ENCODE peak calls at places on chromosome 4, in five cellular contexts. One of them, this sample, is unnamed.

GRCh38 chr4:154626793-154627484 is 14.5 kb upstream of the FGG start:
- DNase-seq in sigmoid colon: peak
- DNase-seq in esophagus squamous epithelium: no peak
- DNase-seq in substantia nigra: peak
- DNase-seq in endodermal cell: peak
- DNase-seq in this sample: no peak

GRCh38 chr4:98822144-98822543 is 106.8 kb downstream of the EIF4E start:
- DNase-seq in sigmoid colon: no peak
- DNase-seq in esophagus squamous epithelium: no peak
- DNase-seq in substantia nigra: no peak
- DNase-seq in endodermal cell: no peak
- DNase-seq in this sample: no peak

GRCh38 chr4:534576-535151 is 35.7 kb downstream of the PIGG start:
- DNase-seq in sigmoid colon: no peak
- DNase-seq in esophagus squamous epithelium: no peak
- DNase-seq in substantia nigra: no peak
- DNase-seq in endodermal cell: no peak
- DNase-seq in this sample: no peak

GRCh38 chr4:17780461-17781071 is 855 bp downstream of the FAM184B start:
- DNase-seq in sigmoid colon: no peak
- DNase-seq in esophagus squamous epithelium: no peak
- DNase-seq in substantia nigra: no peak
- DNase-seq in endodermal cell: peak
- DNase-seq in this sample: no peak

GRCh38 chr4:177108708-177109107 is 201.0 kb upstream of the NEIL3 start:
- DNase-seq in sigmoid colon: no peak
- DNase-seq in esophagus squamous epithelium: no peak
- DNase-seq in substantia nigra: no peak
- DNase-seq in endodermal cell: no peak
- DNase-seq in this sample: no peak

GRCh38 chr4:68348577-68348976 is 1.3 kb downstream of the YTHDC1 start:
- DNase-seq in sigmoid colon: no peak
- DNase-seq in esophagus squamous epithelium: no peak
- DNase-seq in substantia nigra: no peak
- DNase-seq in endodermal cell: no peak
- DNase-seq in this sample: no peak

GRCh38 chr4:80036949-80037348 is 36.1 kb downstream of the ANTXR2 start:
- DNase-seq in sigmoid colon: no peak
- DNase-seq in esophagus squamous epithelium: no peak
- DNase-seq in substantia nigra: no peak
- DNase-seq in endodermal cell: no peak
- DNase-seq in this sample: no peak

GRCh38 chr4:102299708-102300107 is 45.6 kb downstream of the SLC39A8 start:
- DNase-seq in sigmoid colon: no peak
- DNase-seq in esophagus squamous epithelium: no peak
- DNase-seq in substantia nigra: no peak
- DNase-seq in endodermal cell: peak
- DNase-seq in this sample: no peak

GRCh38 chr4:87734936-87735335 is 64.4 kb upstream of the IBSP start:
- DNase-seq in sigmoid colon: no peak
- DNase-seq in esophagus squamous epithelium: no peak
- DNase-seq in substantia nigra: no peak
- DNase-seq in endodermal cell: no peak
- DNase-seq in this sample: no peak

GRCh38 chr4:85747871-85748491 is 273.0 kb downstream of the ARHGAP24 start:
- DNase-seq in sigmoid colon: no peak
- DNase-seq in esophagus squamous epithelium: peak
- DNase-seq in substantia nigra: no peak
- DNase-seq in endodermal cell: peak
- DNase-seq in this sample: no peak

GRCh38 chr4:109675843-109676242 is 27.4 kb downstream of the CASP6 start:
- DNase-seq in sigmoid colon: no peak
- DNase-seq in esophagus squamous epithelium: no peak
- DNase-seq in substantia nigra: no peak
- DNase-seq in endodermal cell: no peak
- DNase-seq in this sample: no peak

GRCh38 chr4:105963461-105964400 is 68.5 kb downstream of the NPNT start:
- DNase-seq in sigmoid colon: no peak
- DNase-seq in esophagus squamous epithelium: no peak
- DNase-seq in substantia nigra: no peak
- DNase-seq in endodermal cell: no peak
- DNase-seq in this sample: no peak

GRCh38 chr4:92387459-92388069 is 83.8 kb downstream of the GRID2 start:
- DNase-seq in sigmoid colon: no peak
- DNase-seq in esophagus squamous epithelium: no peak
- DNase-seq in substantia nigra: no peak
- DNase-seq in endodermal cell: no peak
- DNase-seq in this sample: no peak

GRCh38 chr4:184596617-184597185 is 52.5 kb downstream of the CASP3 start:
- DNase-seq in sigmoid colon: no peak
- DNase-seq in esophagus squamous epithelium: no peak
- DNase-seq in substantia nigra: no peak
- DNase-seq in endodermal cell: no peak
- DNase-seq in this sample: no peak

GRCh38 chr4:35614120-35614519 is 630.2 kb downstream of the ARAP2 start:
- DNase-seq in sigmoid colon: no peak
- DNase-seq in esophagus squamous epithelium: no peak
- DNase-seq in substantia nigra: no peak
- DNase-seq in endodermal cell: no peak
- DNase-seq in this sample: no peak

GRCh38 chr4:88456757-88457306 is at the start of gene HERC5:
- DNase-seq in sigmoid colon: peak
- DNase-seq in esophagus squamous epithelium: peak
- DNase-seq in substantia nigra: peak
- DNase-seq in endodermal cell: peak
- DNase-seq in this sample: peak

GRCh38 chr4:21885241-21885640 is 63.3 kb downstream of the KCNIP4 start:
- DNase-seq in sigmoid colon: no peak
- DNase-seq in esophagus squamous epithelium: no peak
- DNase-seq in substantia nigra: no peak
- DNase-seq in endodermal cell: no peak
- DNase-seq in this sample: no peak

GRCh38 chr4:10032625-10033024 is 11.3 kb upstream of the SLC2A9 start:
- DNase-seq in sigmoid colon: no peak
- DNase-seq in esophagus squamous epithelium: no peak
- DNase-seq in substantia nigra: no peak
- DNase-seq in endodermal cell: peak
- DNase-seq in this sample: no peak

GRCh38 chr4:158490629-158491028 is 31.1 kb upstream of the RXFP1 start:
- DNase-seq in sigmoid colon: no peak
- DNase-seq in esophagus squamous epithelium: no peak
- DNase-seq in substantia nigra: no peak
- DNase-seq in endodermal cell: no peak
- DNase-seq in this sample: no peak

GRCh38 chr4:188680004-188680666 is 540.9 kb downstream of the TRIML1 start:
- DNase-seq in sigmoid colon: no peak
- DNase-seq in esophagus squamous epithelium: no peak
- DNase-seq in substantia nigra: no peak
- DNase-seq in endodermal cell: no peak
- DNase-seq in this sample: no peak

GRCh38 chr4:76585270-76585669 is 150.2 kb downstream of the SHROOM3 start:
- DNase-seq in sigmoid colon: no peak
- DNase-seq in esophagus squamous epithelium: no peak
- DNase-seq in substantia nigra: no peak
- DNase-seq in endodermal cell: no peak
- DNase-seq in this sample: no peak

GRCh38 chr4:175380841-175381240 is 431.2 kb downstream of the GPM6A start:
- DNase-seq in sigmoid colon: no peak
- DNase-seq in esophagus squamous epithelium: no peak
- DNase-seq in substantia nigra: no peak
- DNase-seq in endodermal cell: no peak
- DNase-seq in this sample: no peak

GRCh38 chr4:155571184-155571944 is 95.3 kb upstream of the GUCY1A1 start:
- DNase-seq in sigmoid colon: no peak
- DNase-seq in esophagus squamous epithelium: no peak
- DNase-seq in substantia nigra: no peak
- DNase-seq in endodermal cell: no peak
- DNase-seq in this sample: no peak

GRCh38 chr4:128787509-128788311 is 21.8 kb upstream of the JADE1 start:
- DNase-seq in sigmoid colon: no peak
- DNase-seq in esophagus squamous epithelium: no peak
- DNase-seq in substantia nigra: no peak
- DNase-seq in endodermal cell: no peak
- DNase-seq in this sample: no peak

GRCh38 chr4:54091637-54092404 is 8.1 kb upstream of the GSX2 start:
- DNase-seq in sigmoid colon: peak
- DNase-seq in esophagus squamous epithelium: no peak
- DNase-seq in substantia nigra: peak
- DNase-seq in endodermal cell: peak
- DNase-seq in this sample: peak

GRCh38 chr4:158613046-158613445 is 58.6 kb downstream of the C4orf46 start:
- DNase-seq in sigmoid colon: no peak
- DNase-seq in esophagus squamous epithelium: no peak
- DNase-seq in substantia nigra: no peak
- DNase-seq in endodermal cell: no peak
- DNase-seq in this sample: no peak

GRCh38 chr4:168632246-168632832 is 135.5 kb downstream of the PALLD start:
- DNase-seq in sigmoid colon: no peak
- DNase-seq in esophagus squamous epithelium: no peak
- DNase-seq in substantia nigra: no peak
- DNase-seq in endodermal cell: peak
- DNase-seq in this sample: no peak

GRCh38 chr4:41658106-41658505 is 90.4 kb downstream of the PHOX2B start:
- DNase-seq in sigmoid colon: no peak
- DNase-seq in esophagus squamous epithelium: no peak
- DNase-seq in substantia nigra: no peak
- DNase-seq in endodermal cell: no peak
- DNase-seq in this sample: no peak

GRCh38 chr4:41653523-41653922 is 95.0 kb downstream of the PHOX2B start:
- DNase-seq in sigmoid colon: no peak
- DNase-seq in esophagus squamous epithelium: no peak
- DNase-seq in substantia nigra: no peak
- DNase-seq in endodermal cell: no peak
- DNase-seq in this sample: no peak

GRCh38 chr4:41657561-41657960 is 91.0 kb downstream of the PHOX2B start:
- DNase-seq in sigmoid colon: no peak
- DNase-seq in esophagus squamous epithelium: no peak
- DNase-seq in substantia nigra: no peak
- DNase-seq in endodermal cell: no peak
- DNase-seq in this sample: no peak

GRCh38 chr4:41655177-41655576 is 93.3 kb downstream of the PHOX2B start:
- DNase-seq in sigmoid colon: no peak
- DNase-seq in esophagus squamous epithelium: no peak
- DNase-seq in substantia nigra: no peak
- DNase-seq in endodermal cell: no peak
- DNase-seq in this sample: no peak

GRCh38 chr4:41656572-41657301 is 91.8 kb downstream of the PHOX2B start:
- DNase-seq in sigmoid colon: no peak
- DNase-seq in esophagus squamous epithelium: no peak
- DNase-seq in substantia nigra: peak
- DNase-seq in endodermal cell: no peak
- DNase-seq in this sample: no peak
- H3K27ac ChIP-seq in sigmoid colon: no peak
- H3K27ac ChIP-seq in esophagus squamous epithelium: no peak
- H3K27ac ChIP-seq in substantia nigra: peak
- H3K27ac ChIP-seq in endodermal cell: no peak
- H3K27ac ChIP-seq in this sample: no peak

DNA sequence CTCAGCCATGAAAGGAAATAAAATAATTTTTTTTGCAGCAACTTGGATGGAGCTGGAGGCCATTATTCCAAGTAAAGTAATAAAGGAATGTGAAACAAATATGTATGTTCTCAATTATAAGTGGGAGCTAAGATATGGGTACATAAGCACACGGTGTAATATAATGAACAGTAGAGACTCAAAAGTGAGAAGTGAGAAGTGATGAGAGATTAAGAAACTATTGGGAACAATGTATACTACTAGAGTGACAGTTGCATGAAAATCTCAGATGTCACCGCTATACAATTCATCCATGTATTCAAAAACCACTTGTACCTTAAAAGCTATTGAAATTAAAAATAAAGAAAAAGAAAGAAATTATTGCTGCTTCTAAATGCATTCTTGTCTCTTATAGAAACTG is 182.9 kb upstream of the TACR3 start:
- DNase-seq in sigmoid colon: no peak
- DNase-seq in esophagus squamous epithelium: no peak
- DNase-seq in substantia nigra: no peak
- DNase-seq in endodermal cell: no peak
- DNase-seq in this sample: no peak
- H3K27ac ChIP-seq in sigmoid colon: no peak
- H3K27ac ChIP-seq in esophagus squamous epithelium: no peak
- H3K27ac ChIP-seq in substantia nigra: no peak
- H3K27ac ChIP-seq in endodermal cell: no peak
- H3K27ac ChIP-seq in this sample: no peak

GRCh38 chr4:139763205-139763604 is 97.6 kb downstream of the MGST2 start:
- DNase-seq in sigmoid colon: no peak
- DNase-seq in esophagus squamous epithelium: no peak
- DNase-seq in substantia nigra: no peak
- DNase-seq in endodermal cell: peak
- DNase-seq in this sample: no peak
- H3K27ac ChIP-seq in sigmoid colon: peak
- H3K27ac ChIP-seq in esophagus squamous epithelium: no peak
- H3K27ac ChIP-seq in substantia nigra: no peak
- H3K27ac ChIP-seq in endodermal cell: no peak
- H3K27ac ChIP-seq in this sample: no peak

DNA sequence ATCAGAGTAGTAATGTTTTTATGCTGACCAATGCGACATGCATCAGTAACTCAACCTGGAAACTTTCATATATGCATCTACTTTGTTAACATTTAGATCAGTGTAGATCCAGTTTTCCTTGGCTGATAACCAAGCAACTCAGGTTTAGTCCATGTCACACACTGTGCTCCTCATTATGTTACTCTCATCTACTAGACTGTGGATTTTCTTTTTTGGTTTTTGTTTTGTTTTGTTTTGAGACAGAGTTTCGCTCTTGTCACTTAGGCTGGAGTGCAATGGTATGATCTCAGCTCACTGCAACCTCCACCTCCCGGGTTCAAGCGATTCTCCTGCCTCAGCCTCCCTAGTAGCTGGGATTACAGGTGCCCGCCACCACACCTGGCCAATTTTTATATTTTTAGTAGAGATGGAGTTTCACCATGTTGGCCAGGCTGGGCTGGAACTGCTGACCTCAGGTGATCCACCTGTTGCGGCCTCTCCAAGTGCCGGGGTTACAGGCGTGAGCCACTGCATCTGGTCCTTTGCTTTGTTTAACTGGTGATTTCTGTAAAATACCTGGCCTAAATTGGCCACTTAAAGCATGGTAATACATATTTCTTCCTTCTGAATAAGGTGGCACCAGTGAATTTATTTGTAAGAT is 48.6 kb downstream of the SMARCAD1 start:
- DNase-seq in sigmoid colon: no peak
- DNase-seq in esophagus squamous epithelium: no peak
- DNase-seq in substantia nigra: no peak
- DNase-seq in endodermal cell: no peak
- DNase-seq in this sample: no peak
- H3K27ac ChIP-seq in sigmoid colon: no peak
- H3K27ac ChIP-seq in esophagus squamous epithelium: no peak
- H3K27ac ChIP-seq in substantia nigra: no peak
- H3K27ac ChIP-seq in endodermal cell: no peak
- H3K27ac ChIP-seq in this sample: no peak